ENCODE peak calls at places on chromosomes 3 and 15, in six cellular contexts. F is stimulated activated CD8-positive, alpha-beta memory T cell treated with anti-CD3 and anti-CD28 coated beads, Interleukin-7, amount 100 ng/mL, for 1 hour; P is NCI-H2171 treated with DMSO at 0.1 percent for 48 hours; H is T-helper 9 cell; L is GDM1; I is central memory CD4-positive, alpha-beta T cell. V is an unnamed sample.

GRCh38 chr3:150124142-150124541 is 153.4 kb upstream of the PFN2 start:
- DNase-seq in H (no peak), P (no peak), I (no peak), F (no peak), L (no peak), V (no peak)

GRCh38 chr3:9770276-9770812 is 597 bp upstream of the CAMK1 start:
- DNase-seq in P (no peak), H (no peak), I (no peak), F (no peak), L (no peak), V (no peak)

GRCh38 chr3:111747490-111747889 is 111.6 kb upstream of the PHLDB2 start:
- DNase-seq in F (no peak), I (no peak), P (no peak), H (no peak), L (no peak), V (peak; percentile 75)

GRCh38 chr15:85404156-85404921 is 23.9 kb downstream of the AKAP13 start:
- DNase-seq in I (no peak), L (no peak), H (no peak), F (no peak), P (peak; percentile 85), V (no peak)

GRCh38 chr3:43994594-43995077 is 247.1 kb upstream of the TOPAZ1 start:
- DNase-seq in L (no peak), I (no peak), H (no peak), P (no peak), F (no peak), V (no peak)

GRCh38 chr15:91100561-91101355 is 701 bp downstream of the SV2B start:
- DNase-seq in H (no peak), P (no peak), F (no peak), I (no peak), L (no peak), V (peak; percentile 13)

GRCh38 chr3:171376125-171376947 is 83.9 kb downstream of the TNIK start:
- DNase-seq in H (no peak), I (no peak), P (peak; percentile 8), F (no peak), L (peak; percentile 20), V (peak; percentile 49)

GRCh38 chr3:81696090-81696489 is 65.4 kb downstream of the GBE1 start:
- DNase-seq in L (no peak), F (no peak), H (no peak), I (no peak), P (no peak), V (no peak)

GRCh38 chr3:125191730-125192129 is 20.8 kb downstream of the SLC12A8 start:
- DNase-seq in L (no peak), H (no peak), P (no peak), F (no peak), I (no peak), V (no peak)

GRCh38 chr15:93247466-93248121 is 158.6 kb upstream of the RGMA start:
- DNase-seq in L (no peak), P (no peak), I (no peak), F (no peak), H (no peak), V (no peak)

V was measured in foreskin fibroblast.